ENCODE peak calls at places on chromosomes 11 and 22, in eight cellular contexts. One of them, this sample, is unnamed.

GRCh38 chr11:44333271-44334218 is 23.6 kb upstream of the ALX4 start:
- DNase-seq in breast epithelium: no peak
- DNase-seq in SK-N-SH: no peak
- DNase-seq in transverse colon: no peak
- DNase-seq in esophagus muscularis mucosa: no peak
- DNase-seq in prostate gland: no peak
- DNase-seq in HCT116: peak; percentile 8
- DNase-seq in upper lobe of left lung: no peak
- DNase-seq in this sample: no peak

GRCh38 chr22:44608606-44609226 is 93.3 kb upstream of the PRR5 start:
- DNase-seq in transverse colon: no peak
- DNase-seq in prostate gland: no peak
- DNase-seq in HCT116: no peak
- DNase-seq in breast epithelium: no peak
- DNase-seq in esophagus muscularis mucosa: no peak
- DNase-seq in SK-N-SH: peak; percentile 10
- DNase-seq in upper lobe of left lung: no peak
- DNase-seq in this sample: no peak

GRCh38 chr11:69127884-69128283 is 27.9 kb upstream of the SMIM38 start:
- DNase-seq in upper lobe of left lung: no peak
- DNase-seq in HCT116: no peak
- DNase-seq in SK-N-SH: no peak
- DNase-seq in prostate gland: no peak
- DNase-seq in transverse colon: no peak
- DNase-seq in breast epithelium: no peak
- DNase-seq in esophagus muscularis mucosa: no peak
- DNase-seq in this sample: no peak

GRCh38 chr11:75954039-75954438 is 139.0 kb downstream of the UVRAG start:
- DNase-seq in prostate gland: no peak
- DNase-seq in esophagus muscularis mucosa: no peak
- DNase-seq in transverse colon: no peak
- DNase-seq in upper lobe of left lung: no peak
- DNase-seq in breast epithelium: no peak
- DNase-seq in SK-N-SH: no peak
- DNase-seq in HCT116: no peak
- DNase-seq in this sample: no peak

GRCh38 chr11:128208329-128209220 is 378.8 kb downstream of the ETS1 start:
- DNase-seq in HCT116: peak; percentile 57
- DNase-seq in prostate gland: peak; percentile 5
- DNase-seq in breast epithelium: no peak
- DNase-seq in esophagus muscularis mucosa: no peak
- DNase-seq in transverse colon: no peak
- DNase-seq in upper lobe of left lung: no peak
- DNase-seq in SK-N-SH: no peak
- DNase-seq in this sample: no peak

GRCh38 chr11:16863382-16863781 is 124.9 kb downstream of the C11orf58 start:
- DNase-seq in upper lobe of left lung: no peak
- DNase-seq in esophagus muscularis mucosa: no peak
- DNase-seq in prostate gland: no peak
- DNase-seq in HCT116: no peak
- DNase-seq in breast epithelium: no peak
- DNase-seq in SK-N-SH: no peak
- DNase-seq in transverse colon: no peak
- DNase-seq in this sample: no peak

GRCh38 chr11:34890089-34890488 is 26.1 kb downstream of the APIP start:
- DNase-seq in upper lobe of left lung: no peak
- DNase-seq in transverse colon: no peak
- DNase-seq in SK-N-SH: no peak
- DNase-seq in breast epithelium: no peak
- DNase-seq in HCT116: no peak
- DNase-seq in esophagus muscularis mucosa: no peak
- DNase-seq in prostate gland: no peak
- DNase-seq in this sample: no peak

GRCh38 chr22:38347181-38347943 is 30.1 kb upstream of the CSNK1E start:
- DNase-seq in SK-N-SH: no peak
- DNase-seq in transverse colon: no peak
- DNase-seq in esophagus muscularis mucosa: peak; percentile 81
- DNase-seq in prostate gland: no peak
- DNase-seq in breast epithelium: no peak
- DNase-seq in upper lobe of left lung: no peak
- DNase-seq in HCT116: no peak
- DNase-seq in this sample: peak; percentile 20

GRCh38 chr11:63813563-63814382 is 517 bp downstream of the SPINDOC start:
- DNase-seq in HCT116: no peak
- DNase-seq in prostate gland: peak; percentile 33
- DNase-seq in upper lobe of left lung: peak; percentile 49
- DNase-seq in breast epithelium: no peak
- DNase-seq in esophagus muscularis mucosa: no peak
- DNase-seq in transverse colon: peak; percentile 47
- DNase-seq in SK-N-SH: peak; percentile 88
- DNase-seq in this sample: peak; percentile 33

GRCh38 chr11:132062541-132062940 is 692.1 kb downstream of the NTM start:
- DNase-seq in breast epithelium: no peak
- DNase-seq in SK-N-SH: no peak
- DNase-seq in transverse colon: no peak
- DNase-seq in prostate gland: no peak
- DNase-seq in upper lobe of left lung: no peak
- DNase-seq in esophagus muscularis mucosa: no peak
- DNase-seq in HCT116: no peak
- DNase-seq in this sample: no peak

GRCh38 chr22:39522567-39523300 is 2.4 kb downstream of the ATF4 start:
- DNase-seq in breast epithelium: no peak
- DNase-seq in upper lobe of left lung: no peak
- DNase-seq in prostate gland: peak; percentile 82
- DNase-seq in SK-N-SH: peak; percentile 19
- DNase-seq in HCT116: no peak
- DNase-seq in esophagus muscularis mucosa: no peak
- DNase-seq in transverse colon: peak; percentile 69
- DNase-seq in this sample: peak; percentile 56

GRCh38 chr11:12318791-12319733 is 58.3 kb upstream of the PARVA start:
- DNase-seq in prostate gland: peak; percentile 29
- DNase-seq in breast epithelium: no peak
- DNase-seq in upper lobe of left lung: no peak
- DNase-seq in transverse colon: no peak
- DNase-seq in SK-N-SH: peak; percentile 59
- DNase-seq in esophagus muscularis mucosa: no peak
- DNase-seq in HCT116: no peak
- DNase-seq in this sample: no peak

GRCh38 chr22:44753189-44754042 is 1.0 kb downstream of the ARHGAP8 start:
- DNase-seq in prostate gland: peak; percentile 66
- DNase-seq in breast epithelium: no peak
- DNase-seq in transverse colon: no peak
- DNase-seq in upper lobe of left lung: no peak
- DNase-seq in esophagus muscularis mucosa: no peak
- DNase-seq in SK-N-SH: no peak
- DNase-seq in HCT116: no peak
- DNase-seq in this sample: no peak

GRCh38 chr11:73323464-73323863 is 15.4 kb downstream of the ARHGEF17 start:
- DNase-seq in breast epithelium: no peak
- DNase-seq in upper lobe of left lung: peak; percentile 63
- DNase-seq in prostate gland: no peak
- DNase-seq in transverse colon: peak; percentile 64
- DNase-seq in SK-N-SH: peak; percentile 54
- DNase-seq in esophagus muscularis mucosa: no peak
- DNase-seq in HCT116: no peak
- DNase-seq in this sample: peak; percentile 47

GRCh38 chr11:73324116-73324515 is 16.0 kb downstream of the ARHGEF17 start:
- DNase-seq in upper lobe of left lung: no peak
- DNase-seq in esophagus muscularis mucosa: no peak
- DNase-seq in prostate gland: no peak
- DNase-seq in HCT116: no peak
- DNase-seq in transverse colon: no peak
- DNase-seq in SK-N-SH: no peak
- DNase-seq in breast epithelium: no peak
- DNase-seq in this sample: peak; percentile 51

GRCh38 chr11:73324665-73325035 is 16.6 kb downstream of the ARHGEF17 start:
- DNase-seq in SK-N-SH: no peak
- DNase-seq in HCT116: no peak
- DNase-seq in prostate gland: no peak
- DNase-seq in transverse colon: no peak
- DNase-seq in breast epithelium: no peak
- DNase-seq in upper lobe of left lung: no peak
- DNase-seq in esophagus muscularis mucosa: no peak
- DNase-seq in this sample: no peak

GRCh38 chr11:73326929-73327811 is 19.1 kb downstream of the ARHGEF17 start:
- DNase-seq in prostate gland: no peak
- DNase-seq in esophagus muscularis mucosa: no peak
- DNase-seq in breast epithelium: no peak
- DNase-seq in transverse colon: no peak
- DNase-seq in SK-N-SH: no peak
- DNase-seq in HCT116: no peak
- DNase-seq in upper lobe of left lung: no peak
- DNase-seq in this sample: no peak

DNA sequence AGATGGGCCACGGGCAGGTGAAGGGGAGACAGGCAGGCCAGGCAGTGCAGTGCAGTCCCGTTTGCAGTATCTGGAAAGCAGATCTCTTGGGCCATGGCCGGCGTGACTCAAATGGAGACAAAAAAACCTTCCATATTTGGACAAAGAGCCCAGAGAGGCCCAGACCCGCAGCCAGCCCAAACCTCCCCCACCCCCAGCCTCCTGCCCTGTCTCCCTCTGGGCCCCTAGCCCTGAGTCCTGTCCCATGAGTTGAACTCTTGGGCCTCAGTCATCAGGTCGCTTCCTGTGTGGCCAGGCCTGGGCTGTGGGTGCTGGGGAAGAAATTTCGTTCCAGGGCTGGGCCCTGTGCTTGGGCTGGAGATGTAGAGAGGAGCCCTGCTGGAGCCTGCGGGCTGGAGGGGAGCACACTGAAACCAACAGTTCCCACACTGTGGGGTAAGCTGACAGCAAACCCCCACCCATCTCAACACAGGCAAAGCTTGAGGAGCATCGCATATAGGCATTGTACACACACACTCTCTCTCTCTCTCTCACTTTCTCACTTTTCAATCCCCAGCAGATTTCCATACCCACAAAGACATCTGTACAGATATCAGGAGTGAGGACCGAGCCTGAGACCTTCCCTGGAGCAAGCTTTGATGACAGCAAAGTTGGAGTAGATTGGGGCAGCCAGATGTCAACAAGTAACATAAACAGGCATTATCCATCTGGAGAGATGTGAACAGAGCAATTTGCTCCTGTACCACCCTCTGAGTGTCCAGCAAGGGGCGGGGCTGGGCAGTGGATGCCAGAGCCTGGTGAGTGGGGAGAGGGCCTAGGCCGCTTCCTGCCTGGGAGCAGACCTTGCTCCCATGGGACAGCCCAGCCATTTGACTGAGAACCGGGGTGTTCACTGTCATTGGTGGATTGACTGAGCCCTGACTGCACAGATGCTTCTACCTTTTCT is 17.2 kb downstream of the ARHGEF17 start:
- DNase-seq in transverse colon: no peak
- DNase-seq in esophagus muscularis mucosa: no peak
- DNase-seq in SK-N-SH: peak; percentile 84
- DNase-seq in upper lobe of left lung: no peak
- DNase-seq in HCT116: no peak
- DNase-seq in prostate gland: no peak
- DNase-seq in breast epithelium: no peak
- DNase-seq in this sample: no peak
- TF ChIP-seq POLR2AphosphoS5 in transverse colon: no peak
- TF ChIP-seq POLR2AphosphoS5 in esophagus muscularis mucosa: peak; percentile 28
- TF ChIP-seq POLR2AphosphoS5 in SK-N-SH: no peak
- TF ChIP-seq POLR2AphosphoS5 in upper lobe of left lung: no peak
- TF ChIP-seq POLR2AphosphoS5 in HCT116: no peak
- TF ChIP-seq POLR2AphosphoS5 in prostate gland: peak; percentile 18
- TF ChIP-seq POLR2AphosphoS5 in breast epithelium: no peak
- TF ChIP-seq POLR2AphosphoS5 in this sample: no peak

GRCh38 chr11:68006606-68007166 is 2.8 kb upstream of the UNC93B1 start:
- DNase-seq in esophagus muscularis mucosa: no peak
- DNase-seq in upper lobe of left lung: no peak
- DNase-seq in prostate gland: no peak
- DNase-seq in breast epithelium: no peak
- DNase-seq in transverse colon: no peak
- DNase-seq in SK-N-SH: no peak
- DNase-seq in HCT116: no peak
- DNase-seq in this sample: no peak

GRCh38 chr11:68002575-68002942 is 1.3 kb downstream of the UNC93B1 start:
- DNase-seq in transverse colon: no peak
- DNase-seq in esophagus muscularis mucosa: no peak
- DNase-seq in upper lobe of left lung: no peak
- DNase-seq in prostate gland: no peak
- DNase-seq in HCT116: no peak
- DNase-seq in breast epithelium: no peak
- DNase-seq in SK-N-SH: no peak
- DNase-seq in this sample: no peak

GRCh38 chr11:68004551-68005335 is 846 bp upstream of the UNC93B1 start:
- DNase-seq in upper lobe of left lung: no peak
- DNase-seq in transverse colon: no peak
- DNase-seq in esophagus muscularis mucosa: no peak
- DNase-seq in breast epithelium: no peak
- DNase-seq in HCT116: peak; percentile 84
- DNase-seq in prostate gland: no peak
- DNase-seq in SK-N-SH: no peak
- DNase-seq in this sample: no peak

GRCh38 chr11:68002943-68003845 is 703 bp downstream of the UNC93B1 start:
- DNase-seq in breast epithelium: no peak
- DNase-seq in HCT116: no peak
- DNase-seq in upper lobe of left lung: peak; percentile 71
- DNase-seq in transverse colon: peak; percentile 77
- DNase-seq in esophagus muscularis mucosa: no peak
- DNase-seq in SK-N-SH: peak; percentile 70
- DNase-seq in prostate gland: no peak
- DNase-seq in this sample: peak; percentile 75

GRCh38 chr11:68003846-68004550 is at the start of gene UNC93B1:
- DNase-seq in upper lobe of left lung: peak; percentile 95
- DNase-seq in breast epithelium: peak; percentile 76
- DNase-seq in HCT116: peak; percentile 67
- DNase-seq in esophagus muscularis mucosa: peak; percentile 95
- DNase-seq in SK-N-SH: peak; percentile 97
- DNase-seq in transverse colon: peak; percentile 93
- DNase-seq in prostate gland: peak; percentile 81
- DNase-seq in this sample: peak; percentile 93
- TF ChIP-seq POLR2AphosphoS5 in upper lobe of left lung: peak; percentile 80
- TF ChIP-seq POLR2AphosphoS5 in breast epithelium: no peak
- TF ChIP-seq POLR2AphosphoS5 in HCT116: peak; percentile 84
- TF ChIP-seq POLR2AphosphoS5 in esophagus muscularis mucosa: peak; percentile 70
- TF ChIP-seq POLR2AphosphoS5 in SK-N-SH: peak; percentile 43
- TF ChIP-seq POLR2AphosphoS5 in transverse colon: peak; percentile 61
- TF ChIP-seq POLR2AphosphoS5 in prostate gland: peak; percentile 35
- TF ChIP-seq POLR2AphosphoS5 in this sample: peak; percentile 59

GRCh38 chr11:123575441-123575840 is 79.0 kb downstream of the SCN3B start:
- DNase-seq in upper lobe of left lung: no peak
- DNase-seq in prostate gland: no peak
- DNase-seq in SK-N-SH: no peak
- DNase-seq in transverse colon: no peak
- DNase-seq in breast epithelium: no peak
- DNase-seq in HCT116: no peak
- DNase-seq in esophagus muscularis mucosa: no peak
- DNase-seq in this sample: no peak
- TF ChIP-seq POLR2AphosphoS5 in upper lobe of left lung: no peak
- TF ChIP-seq POLR2AphosphoS5 in prostate gland: no peak
- TF ChIP-seq POLR2AphosphoS5 in SK-N-SH: no peak
- TF ChIP-seq POLR2AphosphoS5 in transverse colon: no peak
- TF ChIP-seq POLR2AphosphoS5 in breast epithelium: no peak
- TF ChIP-seq POLR2AphosphoS5 in HCT116: no peak
- TF ChIP-seq POLR2AphosphoS5 in esophagus muscularis mucosa: no peak
- TF ChIP-seq POLR2AphosphoS5 in this sample: no peak

DNA sequence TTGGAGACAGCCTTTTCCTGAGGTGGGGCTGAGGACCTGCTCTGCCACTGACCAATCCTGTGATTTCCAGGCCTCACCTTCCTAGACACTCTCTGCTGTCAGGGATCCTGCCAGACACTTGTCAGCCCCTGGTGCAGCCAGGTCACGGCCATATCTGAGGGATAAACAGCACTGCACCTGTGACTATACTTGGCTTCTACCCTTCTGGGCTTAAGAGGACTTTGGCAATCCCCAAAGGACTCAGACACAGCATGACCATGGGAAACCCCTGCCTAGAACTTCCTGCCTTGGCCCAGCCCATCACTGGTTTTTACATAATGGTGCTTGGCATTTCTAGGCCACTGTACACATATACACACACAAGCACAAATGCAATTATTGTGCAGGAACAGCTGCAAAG is 11.6 kb upstream of the OLFML1 start:
- DNase-seq in breast epithelium: no peak
- DNase-seq in SK-N-SH: no peak
- DNase-seq in esophagus muscularis mucosa: no peak
- DNase-seq in prostate gland: no peak
- DNase-seq in transverse colon: no peak
- DNase-seq in upper lobe of left lung: no peak
- DNase-seq in HCT116: no peak
- DNase-seq in this sample: no peak
- TF ChIP-seq POLR2AphosphoS5 in breast epithelium: no peak
- TF ChIP-seq POLR2AphosphoS5 in SK-N-SH: no peak
- TF ChIP-seq POLR2AphosphoS5 in esophagus muscularis mucosa: no peak
- TF ChIP-seq POLR2AphosphoS5 in prostate gland: no peak
- TF ChIP-seq POLR2AphosphoS5 in transverse colon: no peak
- TF ChIP-seq POLR2AphosphoS5 in upper lobe of left lung: no peak
- TF ChIP-seq POLR2AphosphoS5 in HCT116: no peak
- TF ChIP-seq POLR2AphosphoS5 in this sample: no peak